ENCODE peak calls at places on chromosomes 3 and 15, in five cellular contexts. E, M, Q, K and I are unnamed samples.

GRCh38 chr15:59169337-59169736 is 37.3 kb upstream of the LDHAL6B start:
- DNase-seq in K (no peak), Q (no peak), E (peak), M (no peak), I (no peak)

GRCh38 chr3:150286390-150287147 is 121.5 kb upstream of the TSC22D2 start:
- DNase-seq in Q (peak), E (peak), K (no peak), M (peak), I (no peak)

GRCh38 chr15:43769584-43770228 is 7.1 kb downstream of the ELL3 start:
- DNase-seq in E (peak), K (no peak), M (peak), Q (peak), I (no peak)

GRCh38 chr15:63892794-63893441 is 59.2 kb upstream of the HERC1 start:
- DNase-seq in Q (no peak), K (no peak), M (no peak), E (no peak), I (no peak)

GRCh38 chr15:80984856-80985255 is 4.8 kb downstream of the MESD start:
- DNase-seq in E (no peak), Q (no peak), M (no peak), K (no peak), I (no peak)

GRCh38 chr15:64014995-64015394 is 31.3 kb downstream of the DAPK2 start:
- DNase-seq in M (no peak), K (no peak), Q (peak), E (no peak), I (no peak)

GRCh38 chr3:149790698-149791097 is 1.7 kb downstream of the ANKUB1 start:
- DNase-seq in Q (no peak), M (no peak), K (no peak), E (no peak), I (no peak)

GRCh38 chr15:52295421-52295991 is at the start of gene MYO5C:
- DNase-seq in M (no peak), Q (peak), K (peak), E (no peak), I (no peak)

DNA sequence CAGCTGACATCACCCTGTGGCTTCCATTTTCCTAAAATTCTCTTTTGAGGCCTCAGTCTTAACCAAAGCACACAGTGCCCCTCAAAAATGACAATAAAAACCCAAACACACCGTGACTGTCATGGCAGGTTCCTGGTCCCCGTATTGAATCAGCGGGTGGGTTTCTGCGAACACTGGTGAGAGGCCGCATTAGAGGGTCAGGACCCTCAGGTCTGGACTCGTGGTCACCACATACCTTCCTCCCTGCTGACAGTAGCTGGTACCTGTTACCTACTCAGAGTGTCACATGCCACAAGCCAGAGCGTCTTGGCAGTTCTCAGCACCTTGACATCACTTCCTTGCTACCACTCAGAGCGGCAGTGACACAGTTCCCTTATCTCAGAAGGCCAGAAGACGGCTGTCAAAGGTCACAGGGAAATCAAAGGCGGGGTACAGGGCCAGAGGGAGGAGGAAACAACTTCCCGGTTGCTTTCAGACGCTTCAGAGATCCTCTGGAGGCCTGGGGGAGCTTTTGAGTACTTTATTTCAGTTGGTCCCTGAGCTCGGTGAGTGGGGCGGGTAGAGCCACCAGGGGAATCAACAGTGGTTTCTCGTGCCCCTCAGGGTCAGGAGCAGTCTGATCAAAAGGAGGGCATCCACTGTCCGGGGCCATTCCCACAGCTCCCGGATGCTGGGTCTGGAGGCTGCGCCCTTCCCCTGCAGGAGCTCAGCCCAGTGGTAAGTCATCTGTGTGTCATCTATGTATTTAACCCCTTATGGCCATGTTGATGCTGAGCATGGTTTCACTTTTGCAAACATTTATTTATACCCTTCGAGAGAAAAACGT is at the start of the genes CCR5AS and CCRL2:
- DNase-seq in E (peak), Q (peak), M (peak), K (peak), I (peak)
- TF ChIP-seq POLR2A in E (no peak), Q (peak), M (peak), K (no peak), I (peak)

DNA sequence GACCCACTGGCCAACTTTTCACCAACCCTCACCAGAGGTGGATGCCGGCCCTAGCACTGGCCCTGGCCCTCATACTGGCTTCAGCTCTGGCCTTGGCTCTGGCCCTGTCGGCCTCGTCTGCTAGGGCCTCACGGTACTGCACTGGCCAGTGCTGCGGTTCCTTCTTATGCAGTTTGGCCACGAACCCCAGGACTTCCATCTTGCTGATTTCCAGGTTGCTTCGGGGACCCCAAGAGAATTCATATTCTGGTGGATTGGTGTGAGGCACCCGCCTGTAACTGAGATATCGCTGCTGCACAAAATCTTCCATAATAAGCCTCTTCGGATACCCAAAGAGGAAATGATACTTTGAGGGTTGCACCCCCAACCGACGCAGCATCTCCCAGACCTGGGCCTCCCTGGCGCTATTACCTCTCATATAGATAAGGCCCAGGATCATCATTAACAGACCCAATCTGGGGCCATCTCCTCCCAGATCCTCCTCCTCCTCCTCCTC is 946 bp downstream of the MAGEF1 start:
- DNase-seq in K (no peak), Q (no peak), M (peak), E (no peak), I (no peak)
- TF ChIP-seq POLR2A in K (no peak), Q (no peak), M (no peak), E (no peak), I (no peak)

DNA sequence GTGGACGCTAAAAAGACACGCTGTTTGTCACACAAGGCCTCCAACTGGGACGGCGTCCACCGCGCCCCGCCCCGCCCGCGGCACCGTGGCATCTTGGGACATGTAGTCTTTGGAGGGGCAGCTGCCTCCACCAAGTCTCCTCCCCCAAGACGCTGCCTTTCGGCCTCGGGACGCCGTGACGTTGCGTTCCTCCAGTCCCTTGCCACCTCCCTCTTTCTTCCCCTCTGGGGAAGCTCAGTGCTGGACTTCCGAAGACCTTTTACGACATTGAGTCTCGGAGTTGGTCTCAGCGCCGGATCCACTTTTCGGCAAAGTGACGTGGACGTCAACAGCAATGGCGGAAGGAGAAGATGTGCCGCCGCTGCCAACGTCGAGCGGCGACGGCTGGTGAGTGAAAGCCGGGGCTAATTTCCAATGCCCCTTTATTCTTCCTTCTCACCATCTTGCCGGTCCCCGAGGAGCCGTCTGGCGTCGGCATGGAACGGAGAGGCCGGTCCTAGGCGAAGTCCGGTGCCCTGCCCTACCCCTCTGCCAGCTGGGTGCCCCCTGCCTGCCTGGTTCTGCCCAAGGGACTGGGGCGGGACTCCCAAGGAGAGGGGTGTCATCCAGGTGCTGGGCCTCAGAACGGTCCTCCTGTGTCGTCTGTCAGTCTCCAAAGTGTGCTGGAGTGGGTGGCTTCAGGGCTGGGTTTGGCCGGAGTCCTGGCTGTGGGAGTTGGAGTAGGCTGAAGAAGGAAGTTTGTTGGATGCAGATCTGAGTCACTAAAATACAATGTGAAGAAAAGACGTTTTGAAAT is at the start of gene TBC1D23:
- DNase-seq in Q (peak), E (peak), M (peak), K (peak), I (peak)
- TF ChIP-seq POLR2A in Q (peak), E (peak), M (peak), K (peak), I (peak)

GRCh38 chr3:72447059-72447946 is 400.9 kb downstream of the SHQ1 start:
- DNase-seq in Q (peak), K (peak), M (peak), E (peak), I (peak)
- TF ChIP-seq POLR2A in Q (no peak), K (no peak), M (peak), E (peak), I (peak)

DNA sequence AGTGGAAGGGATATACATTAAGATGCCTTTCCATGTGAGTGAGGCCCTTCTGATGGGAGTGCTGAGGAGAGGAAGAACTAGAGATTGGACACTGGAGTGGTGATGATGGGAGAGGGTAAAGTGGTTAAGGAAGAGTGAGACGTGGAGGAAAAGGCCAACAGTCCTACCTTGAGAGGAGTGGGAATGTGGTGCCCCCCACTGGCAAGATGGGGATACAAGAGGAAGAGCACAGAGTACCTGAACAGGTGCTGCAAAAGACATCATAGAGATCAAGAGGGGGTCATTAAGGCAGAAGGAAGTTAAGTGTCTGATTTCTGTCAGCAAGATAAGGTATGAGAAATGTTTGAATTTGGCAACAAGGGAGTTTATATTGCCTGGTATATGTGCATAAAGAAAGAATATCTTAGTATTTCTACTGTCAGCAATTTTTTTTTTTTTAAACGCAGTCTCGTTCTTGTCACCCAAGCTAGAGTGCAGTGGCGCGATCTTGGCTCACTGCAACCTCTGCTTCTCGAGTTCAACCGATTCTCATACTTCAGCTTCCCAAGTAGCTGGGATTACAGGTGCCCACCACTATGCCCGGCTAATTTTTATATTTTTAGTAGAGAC is 34.0 kb downstream of the ARIH2 start:
- DNase-seq in E (no peak), M (peak), K (no peak), Q (peak), I (no peak)
- TF ChIP-seq POLR2A in E (no peak), M (no peak), K (no peak), Q (no peak), I (no peak)

DNA sequence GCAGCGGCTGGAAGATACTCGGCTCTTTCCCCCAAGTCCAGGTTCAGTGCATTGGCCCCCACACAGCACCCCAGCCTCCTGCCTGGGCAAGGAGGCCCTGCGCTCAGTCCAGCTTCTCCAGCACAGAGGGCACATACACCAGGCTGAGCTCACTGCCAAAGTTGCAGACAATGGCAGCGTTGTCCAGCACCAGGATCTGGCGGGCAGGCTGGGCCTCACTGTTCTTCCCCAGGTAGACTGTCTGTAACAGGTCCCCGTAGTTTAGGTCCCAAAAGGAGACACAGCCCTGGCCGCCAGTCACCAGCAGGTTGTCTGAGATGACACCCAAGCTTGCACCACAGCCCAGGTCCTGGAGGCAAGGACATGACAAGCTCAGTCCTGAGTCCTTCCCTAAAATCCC is 32.9 kb downstream of the PTPN23 start:
- DNase-seq in M (no peak), E (no peak), Q (no peak), K (no peak), I (no peak)
- TF ChIP-seq POLR2A in M (no peak), E (no peak), Q (no peak), K (no peak), I (no peak)

DNA sequence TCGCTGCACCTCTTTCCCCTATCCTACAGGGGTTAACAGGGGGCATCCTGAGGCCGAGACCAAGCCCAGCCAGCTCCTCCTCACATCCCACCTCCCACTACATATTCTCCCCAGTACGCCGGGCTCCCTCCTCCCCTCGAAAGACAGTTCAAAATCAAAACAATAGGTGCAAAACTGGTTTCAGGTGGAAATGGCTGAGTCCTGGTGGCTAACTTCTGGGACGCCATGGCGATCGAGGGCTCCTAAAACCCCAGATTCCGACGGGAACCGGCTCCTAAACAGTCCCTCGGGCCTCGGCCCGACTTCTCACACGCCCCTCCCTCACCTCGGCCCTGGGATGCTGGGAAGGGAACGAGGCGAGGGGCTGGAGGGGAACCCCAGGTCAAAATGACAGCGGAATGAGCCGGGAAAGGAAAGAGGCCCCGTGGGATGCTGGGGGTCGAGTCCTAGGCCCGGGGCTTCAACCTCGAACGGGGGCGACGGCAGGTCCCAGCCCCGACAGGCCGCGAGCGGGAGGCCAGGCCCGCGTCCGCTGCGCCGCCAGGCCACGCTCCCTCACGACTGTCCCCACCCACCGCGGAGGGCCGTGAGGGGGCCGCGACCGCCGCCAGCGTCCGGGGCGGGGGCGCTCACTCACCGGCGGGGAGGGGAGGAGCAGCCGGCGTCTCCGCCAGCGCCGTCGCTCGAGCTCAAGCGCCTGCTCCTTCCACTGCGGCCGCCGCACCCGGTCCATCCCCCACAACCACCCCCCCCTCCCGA is 475 bp downstream of the TMCC1 start:
- DNase-seq in Q (no peak), E (no peak), M (peak), K (peak), I (peak)
- TF ChIP-seq POLR2A in Q (peak), E (no peak), M (no peak), K (no peak), I (peak)

GRCh38 chr15:26866298-26867198 is at the start of gene GABRA5:
- DNase-seq in E (peak), M (no peak), K (no peak), Q (no peak), I (no peak)
- TF ChIP-seq POLR2A in E (no peak), M (no peak), K (no peak), Q (no peak), I (no peak)

DNA sequence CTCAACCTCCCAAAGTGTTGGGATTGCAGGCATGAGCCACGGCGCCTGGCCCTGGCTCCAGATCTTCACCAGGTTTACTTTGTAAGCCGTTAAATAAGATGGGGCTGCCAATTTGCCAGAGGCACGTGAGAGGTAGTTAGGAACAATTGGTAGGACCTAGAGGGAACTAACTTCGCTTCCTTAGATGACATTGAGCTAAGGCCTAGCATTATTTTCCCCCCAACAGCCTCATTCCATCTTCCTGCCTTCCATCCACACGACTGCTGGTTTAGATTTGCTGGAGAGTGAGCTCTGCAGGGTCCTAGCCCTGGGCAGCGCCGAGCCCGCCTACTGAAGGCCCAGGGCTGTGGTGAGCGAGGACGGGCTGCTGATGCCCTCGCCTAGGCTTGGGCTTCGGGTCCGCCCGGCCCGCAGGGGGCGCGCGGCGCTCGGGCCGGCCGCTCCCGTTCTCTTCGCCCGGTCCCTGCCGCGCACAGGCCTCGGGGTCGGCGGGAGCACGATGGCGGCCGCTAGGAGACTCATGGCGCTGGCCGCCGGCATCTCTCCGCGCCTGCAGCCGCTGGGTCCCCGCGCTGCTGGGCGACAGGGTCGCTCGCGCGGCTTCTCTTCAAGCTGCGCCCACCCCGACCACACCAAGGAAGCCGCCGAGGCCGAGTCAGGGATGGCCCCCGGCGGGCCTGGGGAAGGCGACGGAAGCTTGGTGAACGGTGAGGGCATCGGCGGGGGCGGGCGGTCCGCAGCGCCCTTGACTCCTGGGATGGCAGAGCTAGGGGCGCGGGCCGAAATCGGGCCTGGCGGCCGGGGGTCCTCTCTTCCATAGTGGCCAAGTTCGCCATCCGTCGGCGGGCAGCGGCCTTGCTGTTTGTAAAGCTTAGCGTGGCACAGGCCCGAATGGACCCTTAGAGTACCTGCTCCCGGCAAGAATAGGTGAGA is 21.9 kb downstream of the DHX30 start:
- DNase-seq in E (peak), Q (peak), M (peak), K (peak), I (peak)
- TF ChIP-seq POLR2A in E (peak), Q (peak), M (peak), K (no peak), I (peak)

GRCh38 chr15:99718421-99718820 is 14.8 kb downstream of the LYSMD4 start:
- DNase-seq in M (no peak), E (no peak), K (no peak), Q (no peak), I (no peak)

GRCh38 chr15:99716540-99716939 is 16.7 kb downstream of the LYSMD4 start:
- DNase-seq in M (no peak), E (no peak), Q (no peak), K (no peak), I (no peak)

GRCh38 chr15:99719096-99719541 is 14.1 kb downstream of the LYSMD4 start:
- DNase-seq in M (no peak), E (peak), K (no peak), Q (no peak), I (no peak)

GRCh38 chr15:99720533-99720932 is 12.7 kb downstream of the LYSMD4 start:
- DNase-seq in M (no peak), K (no peak), E (no peak), Q (no peak), I (no peak)

GRCh38 chr15:99717129-99718024 is 15.9 kb downstream of the LYSMD4 start:
- DNase-seq in E (no peak), M (no peak), Q (no peak), K (no peak), I (no peak)
- TF ChIP-seq POLR2A in E (no peak), M (no peak), Q (no peak), K (no peak), I (no peak)